ENCODE peak calls at places on chromosome 4, in seven cellular contexts. S is body of pancreas, M is spleen, Y is testis, B is IMR-90, F is esophagus squamous epithelium, H is GM12892. L is an unnamed sample.

GRCh38 chr4:54971474-54971950 is 153.9 kb downstream of the KDR start:
- DNase-seq in Y (peak), B (peak), S (peak), H (no peak), F (no peak), M (no peak), L (peak)

GRCh38 chr4:98778206-98778605 is 119.8 kb upstream of the TSPAN5 start:
- DNase-seq in B (peak), M (no peak), H (no peak), F (no peak), Y (no peak), S (no peak), L (peak)

GRCh38 chr4:152063301-152064235 is 302.8 kb upstream of the GATB start:
- DNase-seq in M (no peak), Y (no peak), H (no peak), B (no peak), F (no peak), S (no peak), L (no peak)

GRCh38 chr4:184386271-184386781 is 88.0 kb downstream of the IRF2 start:
- DNase-seq in Y (no peak), S (no peak), B (no peak), H (no peak), F (no peak), M (no peak), L (no peak)

GRCh38 chr4:41506071-41506470 is 31.9 kb upstream of the LIMCH1 start:
- DNase-seq in B (peak), M (no peak), S (no peak), H (no peak), F (no peak), Y (no peak), L (no peak)

GRCh38 chr4:94577136-94577535 is 125.4 kb downstream of the PDLIM5 start:
- DNase-seq in H (no peak), F (no peak), M (no peak), S (peak), B (peak), Y (peak), L (no peak)

GRCh38 chr4:56410247-56410646 is 23.0 kb upstream of the AASDH start:
- DNase-seq in H (no peak), Y (peak), F (no peak), M (no peak), B (peak), S (peak), L (peak)

GRCh38 chr4:20684852-20685763 is 15.2 kb upstream of the PACRGL start:
- DNase-seq in H (no peak), S (no peak), Y (no peak), B (peak), M (no peak), F (no peak), L (no peak)

GRCh38 chr4:158428242-158428641 is 93.4 kb upstream of the RXFP1 start:
- DNase-seq in H (no peak), F (no peak), M (no peak), S (no peak), Y (no peak), B (peak), L (no peak)

GRCh38 chr4:104451573-104451972 is 43.1 kb downstream of the CXXC4 start:
- DNase-seq in Y (peak), M (no peak), B (no peak), S (peak), F (no peak), H (no peak), L (no peak)

GRCh38 chr4:37839426-37839825 is 12.9 kb downstream of the PGM2 start:
- DNase-seq in Y (no peak), M (no peak), H (no peak), F (no peak), B (no peak), S (no peak), L (no peak)

GRCh38 chr4:47349323-47349722 is 114.2 kb downstream of the COMMD8 start:
- DNase-seq in M (no peak), S (no peak), F (no peak), Y (no peak), H (no peak), B (peak), L (no peak)

GRCh38 chr4:113998026-113998425 is 18.6 kb upstream of the ARSJ start:
- DNase-seq in Y (no peak), S (no peak), M (no peak), F (no peak), H (no peak), B (no peak), L (no peak)

DNA sequence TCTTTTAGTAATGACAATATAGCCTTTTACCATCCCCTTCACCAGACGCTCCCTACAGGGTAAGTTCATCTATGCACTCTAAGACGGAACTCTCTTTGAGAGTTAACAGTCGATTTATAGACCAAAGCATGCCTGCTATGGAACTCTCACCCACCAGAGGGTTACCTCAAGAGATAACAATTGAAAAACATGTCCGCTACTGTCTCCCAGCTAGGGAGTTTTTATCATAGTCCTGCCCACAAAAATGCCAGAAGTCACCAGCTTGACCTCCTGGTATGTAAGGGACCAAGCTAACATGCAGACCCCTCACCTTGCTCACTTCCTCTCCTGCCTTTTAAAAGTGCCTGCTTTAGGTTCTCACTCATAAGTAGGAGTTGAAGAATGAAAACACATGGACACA is 16.7 kb upstream of the YTHDC1 start:
- DNase-seq in S (no peak), B (no peak), M (no peak), Y (no peak), F (no peak), H (no peak), L (no peak)
- TF ChIP-seq POLR2A in S (no peak), B (no peak), M (no peak), Y (no peak), F (no peak), H (no peak), L (no peak)

GRCh38 chr4:2172161-2172560 is 69.8 kb downstream of the HAUS3 start:
- DNase-seq in Y (no peak), S (no peak), F (no peak), M (no peak), B (no peak), H (no peak), L (no peak)
- TF ChIP-seq POLR2A in Y (no peak), S (no peak), F (no peak), M (no peak), B (no peak), H (no peak), L (no peak)

GRCh38 chr4:119026662-119027444 is 108.8 kb upstream of the MYOZ2 start:
- DNase-seq in B (no peak), F (no peak), H (no peak), Y (no peak), S (no peak), M (no peak), L (no peak)
- TF ChIP-seq POLR2A in B (no peak), F (no peak), H (no peak), Y (no peak), S (no peak), M (no peak), L (no peak)

GRCh38 chr4:48779095-48779997 is 733 bp downstream of the FRYL start:
- DNase-seq in F (peak), M (peak), H (peak), B (peak), S (peak), Y (peak), L (peak)
- TF ChIP-seq POLR2A in F (no peak), M (no peak), H (peak), B (peak), S (peak), Y (no peak), L (peak)

DNA sequence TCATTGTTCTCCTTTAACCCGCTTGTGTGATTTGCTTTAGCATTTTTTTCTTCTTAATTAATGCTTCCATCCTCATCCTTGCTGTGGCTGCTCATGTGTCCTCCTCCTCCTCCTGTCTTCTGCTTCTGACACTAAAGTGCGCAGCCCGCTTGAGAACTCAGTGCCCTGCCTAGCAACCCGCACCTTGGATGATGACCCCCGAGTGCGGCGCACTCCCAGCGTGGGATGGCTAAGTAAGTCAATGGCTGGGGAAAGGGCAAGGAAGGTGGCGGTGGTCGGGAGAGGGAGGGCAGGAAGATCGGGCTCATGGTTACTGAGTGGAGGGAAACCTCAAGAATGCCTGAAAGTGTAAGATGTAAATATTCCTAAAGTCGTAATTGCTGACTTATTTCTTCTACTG is 30.1 kb downstream of the SLC4A4 start:
- DNase-seq in S (no peak), M (peak), F (no peak), B (no peak), H (no peak), Y (no peak), L (no peak)
- TF ChIP-seq POLR2A in S (no peak), M (no peak), F (no peak), B (no peak), H (no peak), Y (no peak), L (no peak)